ENCODE peak calls at places on chromosomes 5 and 9, in eight cellular contexts. One of them, this sample, is unnamed.

GRCh38 chr9:128495804-128496417 is 8.6 kb upstream of the GLE1 start:
- DNase-seq in NCI-H526 treated with DMSO at 0.1 percent for 48 hours: no peak
- DNase-seq in LNCaP clone FGC: no peak
- DNase-seq in NCI-H2029 treated with DMSO at 0.1 percent for 48 hours: no peak
- DNase-seq in posterior cingulate gyrus: no peak
- DNase-seq in NCI-H510A treated with DMSO at 0.1 percent for 48 hours: no peak
- DNase-seq in foreskin fibroblast: no peak
- DNase-seq in activated CD4-positive, alpha-beta T cell treated with anti-CD3 and anti-CD28 coated beads, Interleukin-2, amount 10 ng/mL, durations not matched to agents 7 days and 5 days: no peak
- DNase-seq in this sample: no peak

GRCh38 chr9:26604076-26604662 is 288.4 kb downstream of the CAAP1 start:
- DNase-seq in LNCaP clone FGC: no peak
- DNase-seq in posterior cingulate gyrus: no peak
- DNase-seq in foreskin fibroblast: no peak
- DNase-seq in NCI-H526 treated with DMSO at 0.1 percent for 48 hours: no peak
- DNase-seq in activated CD4-positive, alpha-beta T cell treated with anti-CD3 and anti-CD28 coated beads, Interleukin-2, amount 10 ng/mL, durations not matched to agents 7 days and 5 days: no peak
- DNase-seq in NCI-H510A treated with DMSO at 0.1 percent for 48 hours: no peak
- DNase-seq in NCI-H2029 treated with DMSO at 0.1 percent for 48 hours: no peak
- DNase-seq in this sample: no peak

GRCh38 chr5:153573326-153574033 is 83.0 kb downstream of the GRIA1 start:
- DNase-seq in NCI-H2029 treated with DMSO at 0.1 percent for 48 hours: peak; percentile 38
- DNase-seq in NCI-H510A treated with DMSO at 0.1 percent for 48 hours: no peak
- DNase-seq in posterior cingulate gyrus: no peak
- DNase-seq in NCI-H526 treated with DMSO at 0.1 percent for 48 hours: no peak
- DNase-seq in LNCaP clone FGC: no peak
- DNase-seq in foreskin fibroblast: no peak
- DNase-seq in activated CD4-positive, alpha-beta T cell treated with anti-CD3 and anti-CD28 coated beads, Interleukin-2, amount 10 ng/mL, durations not matched to agents 7 days and 5 days: no peak
- DNase-seq in this sample: no peak

GRCh38 chr9:101582593-101582992 is 12.2 kb downstream of the PPP3R2 start:
- DNase-seq in posterior cingulate gyrus: no peak
- DNase-seq in NCI-H510A treated with DMSO at 0.1 percent for 48 hours: no peak
- DNase-seq in LNCaP clone FGC: no peak
- DNase-seq in NCI-H526 treated with DMSO at 0.1 percent for 48 hours: no peak
- DNase-seq in NCI-H2029 treated with DMSO at 0.1 percent for 48 hours: no peak
- DNase-seq in foreskin fibroblast: peak; percentile 74
- DNase-seq in activated CD4-positive, alpha-beta T cell treated with anti-CD3 and anti-CD28 coated beads, Interleukin-2, amount 10 ng/mL, durations not matched to agents 7 days and 5 days: no peak
- DNase-seq in this sample: peak; percentile 82

GRCh38 chr5:123810253-123810652 is 298.3 kb downstream of the CSNK1G3 start:
- DNase-seq in activated CD4-positive, alpha-beta T cell treated with anti-CD3 and anti-CD28 coated beads, Interleukin-2, amount 10 ng/mL, durations not matched to agents 7 days and 5 days: no peak
- DNase-seq in NCI-H2029 treated with DMSO at 0.1 percent for 48 hours: no peak
- DNase-seq in posterior cingulate gyrus: no peak
- DNase-seq in NCI-H510A treated with DMSO at 0.1 percent for 48 hours: no peak
- DNase-seq in LNCaP clone FGC: no peak
- DNase-seq in foreskin fibroblast: peak; percentile 48
- DNase-seq in NCI-H526 treated with DMSO at 0.1 percent for 48 hours: no peak
- DNase-seq in this sample: no peak

GRCh38 chr5:127871448-127872153 is 168.4 kb downstream of the CCDC192 start:
- DNase-seq in NCI-H510A treated with DMSO at 0.1 percent for 48 hours: no peak
- DNase-seq in activated CD4-positive, alpha-beta T cell treated with anti-CD3 and anti-CD28 coated beads, Interleukin-2, amount 10 ng/mL, durations not matched to agents 7 days and 5 days: no peak
- DNase-seq in LNCaP clone FGC: no peak
- DNase-seq in NCI-H2029 treated with DMSO at 0.1 percent for 48 hours: no peak
- DNase-seq in foreskin fibroblast: peak; percentile 52
- DNase-seq in posterior cingulate gyrus: no peak
- DNase-seq in NCI-H526 treated with DMSO at 0.1 percent for 48 hours: no peak
- DNase-seq in this sample: peak; percentile 18

GRCh38 chr9:130779153-130779855 is 55.8 kb upstream of the ABL1 start:
- DNase-seq in NCI-H2029 treated with DMSO at 0.1 percent for 48 hours: no peak
- DNase-seq in activated CD4-positive, alpha-beta T cell treated with anti-CD3 and anti-CD28 coated beads, Interleukin-2, amount 10 ng/mL, durations not matched to agents 7 days and 5 days: no peak
- DNase-seq in LNCaP clone FGC: peak; percentile 10
- DNase-seq in foreskin fibroblast: no peak
- DNase-seq in posterior cingulate gyrus: no peak
- DNase-seq in NCI-H526 treated with DMSO at 0.1 percent for 48 hours: no peak
- DNase-seq in NCI-H510A treated with DMSO at 0.1 percent for 48 hours: no peak
- DNase-seq in this sample: no peak

GRCh38 chr5:150428106-150428876 is 15.6 kb upstream of the CD74 start:
- DNase-seq in activated CD4-positive, alpha-beta T cell treated with anti-CD3 and anti-CD28 coated beads, Interleukin-2, amount 10 ng/mL, durations not matched to agents 7 days and 5 days: no peak
- DNase-seq in posterior cingulate gyrus: no peak
- DNase-seq in NCI-H2029 treated with DMSO at 0.1 percent for 48 hours: no peak
- DNase-seq in NCI-H510A treated with DMSO at 0.1 percent for 48 hours: no peak
- DNase-seq in LNCaP clone FGC: no peak
- DNase-seq in NCI-H526 treated with DMSO at 0.1 percent for 48 hours: no peak
- DNase-seq in foreskin fibroblast: no peak
- DNase-seq in this sample: no peak

GRCh38 chr5:40716000-40716399 is 36.3 kb downstream of the PTGER4 start:
- DNase-seq in posterior cingulate gyrus: no peak
- DNase-seq in activated CD4-positive, alpha-beta T cell treated with anti-CD3 and anti-CD28 coated beads, Interleukin-2, amount 10 ng/mL, durations not matched to agents 7 days and 5 days: no peak
- DNase-seq in LNCaP clone FGC: no peak
- DNase-seq in NCI-H510A treated with DMSO at 0.1 percent for 48 hours: no peak
- DNase-seq in foreskin fibroblast: peak; percentile 50
- DNase-seq in NCI-H2029 treated with DMSO at 0.1 percent for 48 hours: no peak
- DNase-seq in NCI-H526 treated with DMSO at 0.1 percent for 48 hours: no peak
- DNase-seq in this sample: no peak

GRCh38 chr5:106732624-106733023 is 938.1 kb downstream of the EFNA5 start:
- DNase-seq in activated CD4-positive, alpha-beta T cell treated with anti-CD3 and anti-CD28 coated beads, Interleukin-2, amount 10 ng/mL, durations not matched to agents 7 days and 5 days: no peak
- DNase-seq in foreskin fibroblast: no peak
- DNase-seq in LNCaP clone FGC: no peak
- DNase-seq in NCI-H510A treated with DMSO at 0.1 percent for 48 hours: no peak
- DNase-seq in posterior cingulate gyrus: no peak
- DNase-seq in NCI-H2029 treated with DMSO at 0.1 percent for 48 hours: no peak
- DNase-seq in NCI-H526 treated with DMSO at 0.1 percent for 48 hours: no peak
- DNase-seq in this sample: no peak

GRCh38 chr5:51389582-51390463 is 6.6 kb downstream of the ISL1 start:
- DNase-seq in foreskin fibroblast: peak; percentile 89
- DNase-seq in posterior cingulate gyrus: no peak
- DNase-seq in NCI-H2029 treated with DMSO at 0.1 percent for 48 hours: no peak
- DNase-seq in NCI-H526 treated with DMSO at 0.1 percent for 48 hours: no peak
- DNase-seq in NCI-H510A treated with DMSO at 0.1 percent for 48 hours: no peak
- DNase-seq in activated CD4-positive, alpha-beta T cell treated with anti-CD3 and anti-CD28 coated beads, Interleukin-2, amount 10 ng/mL, durations not matched to agents 7 days and 5 days: no peak
- DNase-seq in LNCaP clone FGC: no peak
- DNase-seq in this sample: no peak

GRCh38 chr5:81235287-81236072 is 2.4 kb downstream of the CKMT2 start:
- DNase-seq in foreskin fibroblast: no peak
- DNase-seq in posterior cingulate gyrus: no peak
- DNase-seq in NCI-H510A treated with DMSO at 0.1 percent for 48 hours: no peak
- DNase-seq in activated CD4-positive, alpha-beta T cell treated with anti-CD3 and anti-CD28 coated beads, Interleukin-2, amount 10 ng/mL, durations not matched to agents 7 days and 5 days: no peak
- DNase-seq in LNCaP clone FGC: peak; percentile 38
- DNase-seq in NCI-H526 treated with DMSO at 0.1 percent for 48 hours: no peak
- DNase-seq in NCI-H2029 treated with DMSO at 0.1 percent for 48 hours: no peak
- DNase-seq in this sample: no peak

GRCh38 chr9:90038778-90039177 is 434.0 kb downstream of the GADD45G start:
- DNase-seq in NCI-H2029 treated with DMSO at 0.1 percent for 48 hours: no peak
- DNase-seq in foreskin fibroblast: no peak
- DNase-seq in posterior cingulate gyrus: no peak
- DNase-seq in NCI-H510A treated with DMSO at 0.1 percent for 48 hours: peak; percentile 95
- DNase-seq in NCI-H526 treated with DMSO at 0.1 percent for 48 hours: peak; percentile 55
- DNase-seq in activated CD4-positive, alpha-beta T cell treated with anti-CD3 and anti-CD28 coated beads, Interleukin-2, amount 10 ng/mL, durations not matched to agents 7 days and 5 days: no peak
- DNase-seq in LNCaP clone FGC: no peak
- DNase-seq in this sample: no peak

GRCh38 chr9:112348257-112348992 is 15.0 kb upstream of the PTBP3 start:
- DNase-seq in foreskin fibroblast: peak; percentile 88
- DNase-seq in NCI-H526 treated with DMSO at 0.1 percent for 48 hours: no peak
- DNase-seq in NCI-H2029 treated with DMSO at 0.1 percent for 48 hours: peak; percentile 61
- DNase-seq in NCI-H510A treated with DMSO at 0.1 percent for 48 hours: peak; percentile 13
- DNase-seq in posterior cingulate gyrus: peak; percentile 65
- DNase-seq in LNCaP clone FGC: no peak
- DNase-seq in activated CD4-positive, alpha-beta T cell treated with anti-CD3 and anti-CD28 coated beads, Interleukin-2, amount 10 ng/mL, durations not matched to agents 7 days and 5 days: peak; percentile 74
- DNase-seq in this sample: no peak

GRCh38 chr5:118468085-118468484 is 520.3 kb downstream of the DTWD2 start:
- DNase-seq in activated CD4-positive, alpha-beta T cell treated with anti-CD3 and anti-CD28 coated beads, Interleukin-2, amount 10 ng/mL, durations not matched to agents 7 days and 5 days: no peak
- DNase-seq in NCI-H510A treated with DMSO at 0.1 percent for 48 hours: no peak
- DNase-seq in foreskin fibroblast: no peak
- DNase-seq in NCI-H2029 treated with DMSO at 0.1 percent for 48 hours: no peak
- DNase-seq in NCI-H526 treated with DMSO at 0.1 percent for 48 hours: no peak
- DNase-seq in LNCaP clone FGC: no peak
- DNase-seq in posterior cingulate gyrus: no peak
- DNase-seq in this sample: no peak

GRCh38 chr9:113912816-113913215 is 36.7 kb downstream of the ZNF618 start:
- DNase-seq in activated CD4-positive, alpha-beta T cell treated with anti-CD3 and anti-CD28 coated beads, Interleukin-2, amount 10 ng/mL, durations not matched to agents 7 days and 5 days: no peak
- DNase-seq in NCI-H510A treated with DMSO at 0.1 percent for 48 hours: no peak
- DNase-seq in foreskin fibroblast: no peak
- DNase-seq in LNCaP clone FGC: no peak
- DNase-seq in NCI-H2029 treated with DMSO at 0.1 percent for 48 hours: no peak
- DNase-seq in posterior cingulate gyrus: no peak
- DNase-seq in NCI-H526 treated with DMSO at 0.1 percent for 48 hours: no peak
- DNase-seq in this sample: no peak

GRCh38 chr5:72179816-72180440 is 72.7 kb downstream of the MAP1B start:
- DNase-seq in NCI-H2029 treated with DMSO at 0.1 percent for 48 hours: no peak
- DNase-seq in LNCaP clone FGC: peak; percentile 34
- DNase-seq in posterior cingulate gyrus: no peak
- DNase-seq in NCI-H526 treated with DMSO at 0.1 percent for 48 hours: no peak
- DNase-seq in activated CD4-positive, alpha-beta T cell treated with anti-CD3 and anti-CD28 coated beads, Interleukin-2, amount 10 ng/mL, durations not matched to agents 7 days and 5 days: no peak
- DNase-seq in foreskin fibroblast: no peak
- DNase-seq in NCI-H510A treated with DMSO at 0.1 percent for 48 hours: no peak
- DNase-seq in this sample: no peak

GRCh38 chr9:80285325-80285724 is 713.6 kb downstream of the TLE4 start:
- DNase-seq in foreskin fibroblast: peak; percentile 60
- DNase-seq in NCI-H510A treated with DMSO at 0.1 percent for 48 hours: no peak
- DNase-seq in LNCaP clone FGC: no peak
- DNase-seq in NCI-H2029 treated with DMSO at 0.1 percent for 48 hours: no peak
- DNase-seq in posterior cingulate gyrus: no peak
- DNase-seq in activated CD4-positive, alpha-beta T cell treated with anti-CD3 and anti-CD28 coated beads, Interleukin-2, amount 10 ng/mL, durations not matched to agents 7 days and 5 days: no peak
- DNase-seq in NCI-H526 treated with DMSO at 0.1 percent for 48 hours: no peak
- DNase-seq in this sample: no peak

GRCh38 chr9:124222918-124223720 is 34.6 kb upstream of the NEK6 start:
- DNase-seq in NCI-H510A treated with DMSO at 0.1 percent for 48 hours: peak; percentile 73
- DNase-seq in NCI-H526 treated with DMSO at 0.1 percent for 48 hours: no peak
- DNase-seq in NCI-H2029 treated with DMSO at 0.1 percent for 48 hours: peak; percentile 73
- DNase-seq in foreskin fibroblast: peak; percentile 85
- DNase-seq in LNCaP clone FGC: peak; percentile 57
- DNase-seq in posterior cingulate gyrus: peak; percentile 41
- DNase-seq in activated CD4-positive, alpha-beta T cell treated with anti-CD3 and anti-CD28 coated beads, Interleukin-2, amount 10 ng/mL, durations not matched to agents 7 days and 5 days: no peak
- DNase-seq in this sample: no peak

GRCh38 chr9:91693226-91693625 is 256.8 kb downstream of the ROR2 start:
- DNase-seq in NCI-H526 treated with DMSO at 0.1 percent for 48 hours: no peak
- DNase-seq in NCI-H2029 treated with DMSO at 0.1 percent for 48 hours: no peak
- DNase-seq in NCI-H510A treated with DMSO at 0.1 percent for 48 hours: no peak
- DNase-seq in foreskin fibroblast: no peak
- DNase-seq in posterior cingulate gyrus: no peak
- DNase-seq in LNCaP clone FGC: no peak
- DNase-seq in activated CD4-positive, alpha-beta T cell treated with anti-CD3 and anti-CD28 coated beads, Interleukin-2, amount 10 ng/mL, durations not matched to agents 7 days and 5 days: no peak
- DNase-seq in this sample: no peak

GRCh38 chr5:76408104-76408644 is 5.1 kb downstream of the IQGAP2 start:
- DNase-seq in NCI-H2029 treated with DMSO at 0.1 percent for 48 hours: no peak
- DNase-seq in activated CD4-positive, alpha-beta T cell treated with anti-CD3 and anti-CD28 coated beads, Interleukin-2, amount 10 ng/mL, durations not matched to agents 7 days and 5 days: no peak
- DNase-seq in posterior cingulate gyrus: no peak
- DNase-seq in NCI-H526 treated with DMSO at 0.1 percent for 48 hours: no peak
- DNase-seq in foreskin fibroblast: no peak
- DNase-seq in NCI-H510A treated with DMSO at 0.1 percent for 48 hours: no peak
- DNase-seq in LNCaP clone FGC: no peak
- DNase-seq in this sample: no peak

GRCh38 chr5:135887881-135888614 is 7.6 kb downstream of the IL9 start:
- DNase-seq in posterior cingulate gyrus: no peak
- DNase-seq in foreskin fibroblast: peak; percentile 56
- DNase-seq in activated CD4-positive, alpha-beta T cell treated with anti-CD3 and anti-CD28 coated beads, Interleukin-2, amount 10 ng/mL, durations not matched to agents 7 days and 5 days: no peak
- DNase-seq in NCI-H510A treated with DMSO at 0.1 percent for 48 hours: no peak
- DNase-seq in NCI-H526 treated with DMSO at 0.1 percent for 48 hours: no peak
- DNase-seq in NCI-H2029 treated with DMSO at 0.1 percent for 48 hours: no peak
- DNase-seq in LNCaP clone FGC: no peak
- DNase-seq in this sample: peak; percentile 8

GRCh38 chr9:26163931-26164330 is 485.7 kb upstream of the TUSC1 start:
- DNase-seq in NCI-H2029 treated with DMSO at 0.1 percent for 48 hours: no peak
- DNase-seq in LNCaP clone FGC: no peak
- DNase-seq in NCI-H526 treated with DMSO at 0.1 percent for 48 hours: no peak
- DNase-seq in NCI-H510A treated with DMSO at 0.1 percent for 48 hours: no peak
- DNase-seq in foreskin fibroblast: peak; percentile 37
- DNase-seq in activated CD4-positive, alpha-beta T cell treated with anti-CD3 and anti-CD28 coated beads, Interleukin-2, amount 10 ng/mL, durations not matched to agents 7 days and 5 days: no peak
- DNase-seq in posterior cingulate gyrus: no peak
- DNase-seq in this sample: no peak

GRCh38 chr5:80069918-80070318 is 34.8 kb downstream of the THBS4 start:
- DNase-seq in foreskin fibroblast: peak; percentile 34
- DNase-seq in activated CD4-positive, alpha-beta T cell treated with anti-CD3 and anti-CD28 coated beads, Interleukin-2, amount 10 ng/mL, durations not matched to agents 7 days and 5 days: no peak
- DNase-seq in NCI-H526 treated with DMSO at 0.1 percent for 48 hours: no peak
- DNase-seq in NCI-H2029 treated with DMSO at 0.1 percent for 48 hours: no peak
- DNase-seq in NCI-H510A treated with DMSO at 0.1 percent for 48 hours: no peak
- DNase-seq in LNCaP clone FGC: no peak
- DNase-seq in posterior cingulate gyrus: no peak
- DNase-seq in this sample: no peak

GRCh38 chr9:99353408-99353807 is 131.3 kb downstream of the SEC61B start:
- DNase-seq in foreskin fibroblast: peak; percentile 97
- DNase-seq in NCI-H510A treated with DMSO at 0.1 percent for 48 hours: no peak
- DNase-seq in posterior cingulate gyrus: no peak
- DNase-seq in NCI-H2029 treated with DMSO at 0.1 percent for 48 hours: no peak
- DNase-seq in activated CD4-positive, alpha-beta T cell treated with anti-CD3 and anti-CD28 coated beads, Interleukin-2, amount 10 ng/mL, durations not matched to agents 7 days and 5 days: no peak
- DNase-seq in NCI-H526 treated with DMSO at 0.1 percent for 48 hours: no peak
- DNase-seq in LNCaP clone FGC: no peak
- DNase-seq in this sample: peak; percentile 92

GRCh38 chr9:81737871-81738507 is 48.6 kb upstream of the TLE1 start:
- DNase-seq in NCI-H526 treated with DMSO at 0.1 percent for 48 hours: no peak
- DNase-seq in LNCaP clone FGC: no peak
- DNase-seq in activated CD4-positive, alpha-beta T cell treated with anti-CD3 and anti-CD28 coated beads, Interleukin-2, amount 10 ng/mL, durations not matched to agents 7 days and 5 days: no peak
- DNase-seq in NCI-H510A treated with DMSO at 0.1 percent for 48 hours: no peak
- DNase-seq in NCI-H2029 treated with DMSO at 0.1 percent for 48 hours: no peak
- DNase-seq in posterior cingulate gyrus: no peak
- DNase-seq in foreskin fibroblast: peak; percentile 91
- DNase-seq in this sample: peak; percentile 82

GRCh38 chr9:101477736-101478135 is 42.2 kb upstream of the ALDOB start:
- DNase-seq in activated CD4-positive, alpha-beta T cell treated with anti-CD3 and anti-CD28 coated beads, Interleukin-2, amount 10 ng/mL, durations not matched to agents 7 days and 5 days: no peak
- DNase-seq in NCI-H2029 treated with DMSO at 0.1 percent for 48 hours: no peak
- DNase-seq in LNCaP clone FGC: no peak
- DNase-seq in NCI-H510A treated with DMSO at 0.1 percent for 48 hours: no peak
- DNase-seq in foreskin fibroblast: peak; percentile 58
- DNase-seq in NCI-H526 treated with DMSO at 0.1 percent for 48 hours: no peak
- DNase-seq in posterior cingulate gyrus: no peak
- DNase-seq in this sample: no peak

GRCh38 chr5:176697929-176698520 is 50.7 kb downstream of the TSPAN17 start:
- DNase-seq in foreskin fibroblast: no peak
- DNase-seq in NCI-H510A treated with DMSO at 0.1 percent for 48 hours: peak; percentile 83
- DNase-seq in NCI-H2029 treated with DMSO at 0.1 percent for 48 hours: no peak
- DNase-seq in LNCaP clone FGC: no peak
- DNase-seq in activated CD4-positive, alpha-beta T cell treated with anti-CD3 and anti-CD28 coated beads, Interleukin-2, amount 10 ng/mL, durations not matched to agents 7 days and 5 days: no peak
- DNase-seq in NCI-H526 treated with DMSO at 0.1 percent for 48 hours: no peak
- DNase-seq in posterior cingulate gyrus: no peak
- DNase-seq in this sample: no peak

GRCh38 chr9:121725008-121725795 is 73.8 kb downstream of the DAB2IP start:
- DNase-seq in foreskin fibroblast: peak; percentile 99
- DNase-seq in activated CD4-positive, alpha-beta T cell treated with anti-CD3 and anti-CD28 coated beads, Interleukin-2, amount 10 ng/mL, durations not matched to agents 7 days and 5 days: no peak
- DNase-seq in posterior cingulate gyrus: peak; percentile 70
- DNase-seq in NCI-H2029 treated with DMSO at 0.1 percent for 48 hours: peak; percentile 62
- DNase-seq in NCI-H526 treated with DMSO at 0.1 percent for 48 hours: no peak
- DNase-seq in LNCaP clone FGC: no peak
- DNase-seq in NCI-H510A treated with DMSO at 0.1 percent for 48 hours: no peak
- DNase-seq in this sample: peak; percentile 97

GRCh38 chr5:38672059-38672791 is 115.8 kb upstream of the LIFR start:
- DNase-seq in LNCaP clone FGC: no peak
- DNase-seq in posterior cingulate gyrus: no peak
- DNase-seq in foreskin fibroblast: peak; percentile 60
- DNase-seq in NCI-H510A treated with DMSO at 0.1 percent for 48 hours: peak; percentile 36
- DNase-seq in activated CD4-positive, alpha-beta T cell treated with anti-CD3 and anti-CD28 coated beads, Interleukin-2, amount 10 ng/mL, durations not matched to agents 7 days and 5 days: no peak
- DNase-seq in NCI-H526 treated with DMSO at 0.1 percent for 48 hours: no peak
- DNase-seq in NCI-H2029 treated with DMSO at 0.1 percent for 48 hours: no peak
- DNase-seq in this sample: no peak

GRCh38 chr9:127523312-127523851 is 72.1 kb downstream of the LRSAM1 start:
- DNase-seq in NCI-H2029 treated with DMSO at 0.1 percent for 48 hours: no peak
- DNase-seq in LNCaP clone FGC: no peak
- DNase-seq in NCI-H510A treated with DMSO at 0.1 percent for 48 hours: no peak
- DNase-seq in activated CD4-positive, alpha-beta T cell treated with anti-CD3 and anti-CD28 coated beads, Interleukin-2, amount 10 ng/mL, durations not matched to agents 7 days and 5 days: peak; percentile 25
- DNase-seq in posterior cingulate gyrus: no peak
- DNase-seq in foreskin fibroblast: peak; percentile 79
- DNase-seq in NCI-H526 treated with DMSO at 0.1 percent for 48 hours: no peak
- DNase-seq in this sample: no peak

GRCh38 chr5:160438316-160439204 is 16.9 kb downstream of the PTTG1 start:
- DNase-seq in posterior cingulate gyrus: peak; percentile 23
- DNase-seq in foreskin fibroblast: peak; percentile 84
- DNase-seq in LNCaP clone FGC: no peak
- DNase-seq in NCI-H510A treated with DMSO at 0.1 percent for 48 hours: peak; percentile 60
- DNase-seq in activated CD4-positive, alpha-beta T cell treated with anti-CD3 and anti-CD28 coated beads, Interleukin-2, amount 10 ng/mL, durations not matched to agents 7 days and 5 days: peak; percentile 74
- DNase-seq in NCI-H2029 treated with DMSO at 0.1 percent for 48 hours: peak; percentile 67
- DNase-seq in NCI-H526 treated with DMSO at 0.1 percent for 48 hours: peak; percentile 65
- DNase-seq in this sample: no peak

GRCh38 chr5:134136771-134137170 is 22.3 kb downstream of the TCF7 start:
- DNase-seq in posterior cingulate gyrus: no peak
- DNase-seq in LNCaP clone FGC: no peak
- DNase-seq in NCI-H2029 treated with DMSO at 0.1 percent for 48 hours: no peak
- DNase-seq in NCI-H510A treated with DMSO at 0.1 percent for 48 hours: no peak
- DNase-seq in foreskin fibroblast: no peak
- DNase-seq in NCI-H526 treated with DMSO at 0.1 percent for 48 hours: no peak
- DNase-seq in activated CD4-positive, alpha-beta T cell treated with anti-CD3 and anti-CD28 coated beads, Interleukin-2, amount 10 ng/mL, durations not matched to agents 7 days and 5 days: no peak
- DNase-seq in this sample: no peak

GRCh38 chr5:158754018-158754514 is 345.6 kb downstream of the EBF1 start:
- DNase-seq in NCI-H2029 treated with DMSO at 0.1 percent for 48 hours: no peak
- DNase-seq in activated CD4-positive, alpha-beta T cell treated with anti-CD3 and anti-CD28 coated beads, Interleukin-2, amount 10 ng/mL, durations not matched to agents 7 days and 5 days: no peak
- DNase-seq in NCI-H510A treated with DMSO at 0.1 percent for 48 hours: no peak
- DNase-seq in posterior cingulate gyrus: no peak
- DNase-seq in LNCaP clone FGC: no peak
- DNase-seq in NCI-H526 treated with DMSO at 0.1 percent for 48 hours: no peak
- DNase-seq in foreskin fibroblast: peak; percentile 84
- DNase-seq in this sample: peak; percentile 98